ENCODE peak calls at places on chromosome 1, in five cellular contexts. E is CD8-positive, alpha-beta T cell; A is dorsolateral prefrontal cortex; F is mesenchymal stem cell; K is left ventricle myocardium inferior. C is an unnamed sample.
A peak's percentile ranks its signal among the peaks of the same experiment; 100 is the strongest.

GRCh38 chr1:52352690-52353089 is 13.3 kb downstream of the CC2D1B start:
- DNase-seq in E (no peak), A (no peak), F (no peak), K (no peak), C (no peak)

GRCh38 chr1:56872597-56872996 is 18.0 kb downstream of the C8A start:
- DNase-seq in E (no peak), A (no peak), F (no peak), K (no peak), C (no peak)

GRCh38 chr1:31753623-31754349 is 10.4 kb downstream of the ADGRB2 start:
- DNase-seq in E (no peak), A (peak; percentile 91), F (no peak), K (peak; percentile 61), C (no peak)

GRCh38 chr1:237098517-237098916 is 56.5 kb downstream of the RYR2 start:
- DNase-seq in E (no peak), A (no peak), F (peak; percentile 1), K (no peak), C (no peak)

GRCh38 chr1:39132505-39133339 is 71.8 kb upstream of the MACF1 start:
- DNase-seq in E (no peak), A (no peak), F (peak; percentile 81), K (peak; percentile 74), C (peak; percentile 69)

GRCh38 chr1:164772635-164773034 is 213.7 kb downstream of the PBX1 start:
- DNase-seq in E (no peak), A (no peak), F (peak; percentile 94), K (peak; percentile 53), C (peak; percentile 99)

GRCh38 chr1:72623299-72623708 is 341.0 kb upstream of the NEGR1 start:
- DNase-seq in E (no peak), A (no peak), F (peak; percentile 45), K (no peak), C (peak; percentile 18)

GRCh38 chr1:89043940-89044339 is 21.1 kb downstream of the GBP1 start:
- DNase-seq in E (no peak), A (no peak), F (no peak), K (no peak), C (no peak)

GRCh38 chr1:94130851-94131595 is 10.1 kb upstream of the ABCA4 start:
- DNase-seq in E (no peak), A (no peak), F (peak; percentile 55), K (no peak), C (peak; percentile 78)

GRCh38 chr1:24586970-24587820 is 31.3 kb downstream of the NCMAP start:
- DNase-seq in E (peak; percentile 55), A (no peak), F (peak; percentile 66), K (no peak), C (peak; percentile 50)

GRCh38 chr1:81836007-81836626 is 35.4 kb downstream of the ADGRL2 start:
- DNase-seq in E (no peak), A (no peak), F (peak; percentile 32), K (no peak), C (no peak)

GRCh38 chr1:226984521-226985238 is 44.6 kb downstream of the COQ8A start:
- DNase-seq in E (no peak), A (no peak), F (no peak), K (peak; percentile 57), C (no peak)

GRCh38 chr1:21594495-21594894 is 74.7 kb downstream of the RAP1GAP start:
- DNase-seq in E (peak; percentile 1), A (no peak), F (no peak), K (no peak), C (no peak)

GRCh38 chr1:55156093-55156492 is 59.1 kb downstream of the USP24 start:
- DNase-seq in E (no peak), A (no peak), F (no peak), K (no peak), C (no peak)

GRCh38 chr1:89552481-89553194 is 28.0 kb downstream of the LRRC8B start:
- DNase-seq in E (no peak), A (no peak), F (peak; percentile 41), K (no peak), C (no peak)

GRCh38 chr1:96346708-96347107 is 374.9 kb upstream of the PTBP2 start:
- DNase-seq in E (no peak), A (no peak), F (no peak), K (no peak), C (no peak)

GRCh38 chr1:224523676-224524075 is 89.1 kb upstream of the WDR26 start:
- DNase-seq in E (no peak), A (no peak), F (no peak), K (no peak), C (no peak)

GRCh38 chr1:240344918-240345317 is 253.2 kb downstream of the FMN2 start:
- DNase-seq in E (no peak), A (no peak), F (no peak), K (no peak), C (no peak)

GRCh38 chr1:5108740-5109139 is 454.3 kb downstream of the AJAP1 start:
- DNase-seq in E (no peak), A (no peak), F (no peak), K (no peak), C (no peak)
- H3K27me3 ChIP-seq in E (no peaks in the 10 kb centered on the region), A (no peaks in the 10 kb centered on the region), F (no peaks in the 10 kb centered on the region), K (peaks cover 72% of the 10 kb centered on the region), C (no peaks in the 10 kb centered on the region)

GRCh38 chr1:46810596-46810995 is 11.8 kb downstream of the CYP4B1 start:
- DNase-seq in E (no peak), A (no peak), F (no peak), K (no peak), C (no peak)

GRCh38 chr1:46809904-46810303 is 11.1 kb downstream of the CYP4B1 start:
- DNase-seq in E (no peak), A (no peak), F (no peak), K (no peak), C (no peak)

GRCh38 chr1:46807046-46807972 is 8.5 kb downstream of the CYP4B1 start:
- DNase-seq in E (no peak), A (no peak), F (no peak), K (no peak), C (no peak)

GRCh38 chr1:46811053-46811452 is 12.2 kb downstream of the CYP4B1 start:
- DNase-seq in E (no peak), A (no peak), F (no peak), K (no peak), C (no peak)

GRCh38 chr1:46809071-46809470 is 10.2 kb downstream of the CYP4B1 start:
- DNase-seq in E (no peak), A (no peak), F (no peak), K (no peak), C (no peak)
- H3K27ac ChIP-seq in E (no peak overlapping the region), A (no peak overlapping the region), F (no peak overlapping the region), K (peak overlapping the region; percentile 81), C (no peak overlapping the region)

DNA sequence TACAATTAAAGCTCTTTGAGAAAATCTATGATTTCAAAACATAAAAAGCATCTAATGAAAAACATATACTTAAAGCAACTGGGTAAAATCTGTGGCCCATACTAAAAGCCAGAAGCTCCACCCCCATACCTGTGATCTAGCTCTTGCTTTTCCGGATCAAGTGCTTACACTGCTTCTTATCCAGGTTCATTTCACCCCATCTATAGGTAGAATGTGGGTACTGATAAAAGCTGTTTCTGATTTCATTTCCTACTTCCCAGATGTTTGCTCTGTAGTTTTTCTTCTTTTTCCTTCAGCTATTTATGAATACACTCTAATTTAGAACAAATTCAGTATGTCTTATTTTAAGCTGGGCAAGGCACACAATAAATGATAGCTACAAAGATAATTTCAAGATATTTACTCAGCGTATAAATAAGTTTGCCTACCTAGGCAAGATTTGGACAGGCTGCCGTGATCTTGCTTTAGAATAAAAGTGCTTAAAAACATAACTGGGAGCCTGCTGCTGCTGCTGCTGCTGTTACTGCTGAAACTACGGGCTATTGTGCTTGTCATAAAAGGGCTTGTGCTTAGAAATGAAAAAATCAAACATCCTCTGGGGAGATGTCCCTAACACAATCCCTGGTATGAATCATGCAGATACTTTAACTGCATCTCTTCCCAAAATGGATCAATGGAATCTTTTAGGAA is 2.1 kb downstream of the SIPA1L2 start:
- DNase-seq in E (no peak), A (no peak), F (peak; percentile 57), K (no peak), C (no peak)
- H3K4me3 ChIP-seq in E (no peak overlapping the region), A (peak overlapping the region; percentile 78), F (no peak overlapping the region), K (peak overlapping the region; percentile 91), C (no peak overlapping the region)

GRCh38 chr1:110082477-110082876 is 12.0 kb upstream of the ALX3 start:
- DNase-seq in E (no peak), A (no peak), F (no peak), K (no peak), C (no peak)
- H3K27me3 ChIP-seq in E (peaks cover 8% of the 10 kb centered on the region), A (peaks cover 41% of the 10 kb centered on the region), F (peaks cover 96% of the 10 kb centered on the region), K (peaks cover 89% of the 10 kb centered on the region), C (peaks cover 51% of the 10 kb centered on the region)

C was measured in brain microvascular endothelial cell.